ENCODE peak calls at places on chromosome 1, in six cellular contexts. Z is lower leg skin, M is adrenal gland, V is transverse colon, T is NB4, G is uterus. J is an unnamed sample.

GRCh38 chr1:167628754-167629515 is 1.1 kb upstream of the RCSD1 start:
- DNase-seq in Z (no peak), M (no peak), V (no peak), T (no peak), G (no peak), J (no peak)

GRCh38 chr1:20361401-20361800 is 70.7 kb downstream of the VWA5B1 start:
- DNase-seq in Z (no peak), M (no peak), V (no peak), T (no peak), G (no peak), J (no peak)

GRCh38 chr1:79043506-79043905 is 37.0 kb upstream of the ADGRL4 start:
- DNase-seq in Z (no peak), M (no peak), V (no peak), T (no peak), G (no peak), J (no peak)

GRCh38 chr1:46306159-46306530 is 2.6 kb downstream of the UQCRH start:
- DNase-seq in Z (no peak), M (no peak), V (no peak), T (no peak), G (no peak), J (no peak)

GRCh38 chr1:211501671-211502413 is 9.9 kb upstream of the RD3 start:
- DNase-seq in Z (no peak), M (no peak), V (no peak), T (no peak), G (peak), J (no peak)

GRCh38 chr1:209787551-209787950 is 3.2 kb upstream of the C1orf74 start:
- DNase-seq in Z (peak), M (peak), V (peak), T (no peak), G (no peak), J (peak)

GRCh38 chr1:51926171-51926812 is 47.8 kb upstream of the NRDC start:
- DNase-seq in Z (no peak), M (no peak), V (no peak), T (peak), G (no peak), J (no peak)

GRCh38 chr1:220808501-220809186 is 21.9 kb downstream of the MTARC1 start:
- DNase-seq in Z (no peak), M (no peak), V (no peak), T (no peak), G (no peak), J (no peak)

GRCh38 chr1:112937070-112937469 is 18.9 kb downstream of the SLC16A1 start:
- DNase-seq in Z (no peak), M (no peak), V (no peak), T (no peak), G (no peak), J (no peak)

DNA sequence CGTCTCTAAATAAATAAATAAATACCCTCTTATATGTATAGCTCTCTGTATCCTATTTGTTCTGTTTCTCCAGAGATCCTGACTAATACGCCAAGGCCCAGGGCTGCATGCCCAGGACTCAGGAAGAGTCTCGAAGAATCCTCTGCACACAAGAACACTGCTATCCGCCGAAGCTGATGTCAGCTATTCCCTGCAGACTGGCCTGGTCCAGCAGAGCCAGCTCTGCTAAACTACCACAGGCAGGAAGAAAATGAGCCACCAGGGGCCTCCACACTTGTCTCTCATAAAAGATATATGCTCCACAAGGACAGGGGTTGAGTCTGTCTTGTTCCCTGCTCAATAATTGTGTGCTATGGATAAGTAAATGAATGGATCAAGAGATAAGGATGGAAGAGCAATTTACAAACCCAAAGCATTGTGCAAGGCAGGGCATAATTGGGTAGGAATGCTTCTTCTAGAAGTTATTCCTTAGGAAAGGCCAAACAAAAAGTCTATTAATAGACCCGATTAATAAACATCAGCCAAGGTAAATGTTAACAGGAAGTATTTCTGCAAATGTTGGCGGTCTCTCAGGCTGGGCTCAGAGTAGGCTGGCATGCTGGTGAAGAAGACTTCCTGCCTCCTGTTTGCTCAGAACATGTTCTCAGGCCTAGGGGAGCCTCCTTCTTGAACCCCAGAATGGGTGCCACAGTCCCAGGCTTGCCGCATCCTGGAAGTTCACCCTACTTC is 26.3 kb upstream of the MAN1C1 start:
- DNase-seq in Z (no peak), M (no peak), V (no peak), T (peak), G (no peak), J (peak)
- TF ChIP-seq CTCF in Z (no peak), M (no peak), V (no peak), T (no peak), G (no peak), J (no peak)

GRCh38 chr1:117929340-117930172 is at the start of the genes GDAP2 and WDR3:
- DNase-seq in Z (peak), M (peak), V (peak), T (peak), G (peak), J (peak)
- TF ChIP-seq POLR2A in Z (no peak), M (no peak), V (peak), T (peak), G (peak), J (peak)

DNA sequence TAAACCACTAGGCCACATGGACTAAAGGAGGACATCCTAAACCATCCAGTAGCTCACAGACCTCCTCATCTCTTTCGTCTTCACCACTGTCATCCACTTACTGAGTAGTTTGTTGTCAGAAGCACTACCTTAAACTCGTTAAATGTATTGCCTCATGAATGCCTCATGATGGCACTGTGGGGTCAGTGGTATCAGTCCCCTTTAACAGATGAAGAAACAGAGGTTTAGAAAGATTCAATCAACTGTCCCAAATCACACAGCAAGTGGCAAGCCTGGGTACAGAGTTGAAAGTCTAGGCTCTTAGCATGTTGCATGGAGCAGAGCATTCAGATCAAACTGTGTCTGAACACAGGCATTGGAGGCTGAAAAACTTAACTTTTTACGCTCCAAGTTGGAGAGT is 183.6 kb upstream of the KIAA0040 start:
- DNase-seq in Z (no peak), M (no peak), V (no peak), T (peak), G (no peak), J (no peak)
- TF ChIP-seq CTCF in Z (no peak), M (peak), V (no peak), T (peak), G (no peak), J (no peak)

GRCh38 chr1:23964790-23965740 is 5.4 kb downstream of the PNRC2 start:
- DNase-seq in Z (no peak), M (no peak), V (no peak), T (no peak), G (no peak), J (no peak)

GRCh38 chr1:23967871-23968270 is 8.2 kb downstream of the PNRC2 start:
- DNase-seq in Z (no peak), M (no peak), V (no peak), T (no peak), G (no peak), J (no peak)

GRCh38 chr1:23966973-23967493 is 7.4 kb downstream of the PNRC2 start:
- DNase-seq in Z (no peak), M (no peak), V (no peak), T (no peak), G (no peak), J (no peak)

GRCh38 chr1:23963617-23964234 is 4.1 kb downstream of the PNRC2 start:
- DNase-seq in Z (no peak), M (no peak), V (no peak), T (no peak), G (no peak), J (no peak)

GRCh38 chr1:23964235-23964668 is 4.6 kb downstream of the PNRC2 start:
- DNase-seq in Z (no peak), M (no peak), V (no peak), T (no peak), G (no peak), J (no peak)
- TF ChIP-seq POLR2A in Z (no peak), M (no peak), V (no peak), T (no peak), G (no peak), J (no peak)

DNA sequence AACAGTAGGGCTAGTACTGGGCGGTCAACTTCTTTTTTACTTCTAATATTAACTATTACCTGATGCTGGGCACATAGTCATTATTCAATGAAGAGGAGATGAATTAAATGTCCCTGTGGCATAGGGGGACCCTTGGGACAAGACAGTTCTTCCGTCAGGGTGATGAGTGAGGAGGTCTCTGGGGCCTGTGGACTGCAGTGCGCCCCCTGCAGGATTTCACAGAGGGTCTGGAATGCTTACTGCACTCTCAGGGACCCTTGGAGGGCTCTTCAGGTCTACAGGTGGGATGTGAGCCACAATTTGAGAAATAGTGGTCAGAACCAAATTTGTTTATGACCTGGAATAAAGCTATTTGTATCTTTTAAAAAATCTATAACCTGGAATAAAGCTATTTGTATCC is 149.4 kb downstream of the FAM78B start:
- DNase-seq in Z (no peak), M (no peak), V (no peak), T (peak), G (no peak), J (no peak)
- TF ChIP-seq CTCF in Z (no peak), M (no peak), V (no peak), T (peak), G (no peak), J (no peak)

GRCh38 chr1:27366411-27367159 is at the start of gene MAP3K6:
- DNase-seq in Z (peak), M (peak), V (peak), T (peak), G (peak), J (peak)
- TF ChIP-seq POLR2A in Z (no peak), M (peak), V (peak), T (peak), G (peak), J (peak)

DNA sequence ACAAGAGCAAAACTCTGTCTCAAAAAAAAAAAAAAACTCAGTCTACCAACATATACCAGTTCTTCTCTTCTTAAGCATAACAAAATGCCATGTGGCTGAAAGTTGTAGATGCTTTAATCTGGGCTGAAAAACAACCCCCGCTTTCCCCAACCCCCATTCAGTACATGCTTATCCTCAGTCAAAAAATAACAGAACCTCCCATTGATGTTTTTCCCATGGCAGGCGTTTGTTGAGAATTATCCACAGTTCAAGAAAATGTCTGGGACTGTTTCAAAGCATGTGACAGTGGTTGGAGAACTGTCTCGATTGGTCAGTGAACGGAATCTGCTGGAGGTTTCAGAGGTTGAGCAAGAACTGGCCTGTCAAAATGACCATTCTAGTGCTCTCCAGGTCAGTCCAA is 14.9 kb downstream of the VPS45 start:
- DNase-seq in Z (no peak), M (no peak), V (no peak), T (no peak), G (no peak), J (no peak)
- TF ChIP-seq CTCF in Z (no peak), M (no peak), V (no peak), T (no peak), G (no peak), J (no peak)

DNA sequence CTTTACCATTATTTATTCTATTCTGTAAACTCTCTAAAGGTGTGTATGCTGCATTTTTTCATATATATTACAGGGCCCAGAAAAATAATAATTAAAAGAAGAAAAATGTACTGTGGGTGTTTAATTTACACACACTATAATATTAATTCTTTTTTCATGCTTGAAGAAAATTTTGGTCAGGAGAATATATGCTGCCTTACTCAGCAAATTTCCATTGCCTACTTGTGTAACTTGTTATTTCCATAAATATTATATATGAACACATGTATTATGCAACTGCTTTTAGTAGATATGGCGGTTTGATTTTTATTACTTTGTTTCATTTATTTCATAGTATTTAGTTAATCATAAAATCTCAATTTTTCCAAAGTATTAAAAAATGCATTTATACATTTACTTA is 46.4 kb upstream of the SERPINC1 start:
- DNase-seq in Z (no peak), M (no peak), V (no peak), T (no peak), G (no peak), J (no peak)
- TF ChIP-seq POLR2A in Z (no peak), M (no peak), V (no peak), T (no peak), G (no peak), J (no peak)

J was measured in body of pancreas.